ENCODE peak calls at places on chromosomes 13 and 19, in seven cellular contexts. D is frontal cortex; A is NCI-H748 treated with DMSO at 0.1 percent for 48 hours; B is neural progenitor cell; F is adipocyte; Q is renal cortical epithelial cell; U is naive thymus-derived CD8-positive, alpha-beta T cell. S is an unnamed sample.

GRCh38 chr13:54194233-54195024 is 1165.8 kb downstream of the OLFM4 start:
- DNase-seq in D (no peak), A (no peak), B (no peak), F (no peak), Q (no peak), U (no peak), S (no peak)

GRCh38 chr13:51814825-51815650 is 11.1 kb upstream of the DHRS12 start:
- DNase-seq in D (no peak), A (peak), B (peak), F (peak), Q (peak), U (peak), S (peak)

GRCh38 chr19:51712461-51713081 is 11.2 kb downstream of the HAS1 start:
- DNase-seq in D (no peak), A (no peak), B (peak), F (peak), Q (peak), U (no peak), S (peak)

GRCh38 chr19:45117167-45117594 is 24.2 kb downstream of the PPP1R37 start:
- DNase-seq in D (no peak), A (no peak), B (peak), F (no peak), Q (no peak), U (peak), S (no peak)

GRCh38 chr19:31332096-31332495 is 17.1 kb downstream of the TSHZ3 start:
- DNase-seq in D (no peak), A (no peak), B (no peak), F (peak), Q (no peak), U (no peak), S (no peak)

GRCh38 chr19:54554896-54555295 is 18.7 kb upstream of the LILRA2 start:
- DNase-seq in D (no peak), A (no peak), B (no peak), F (no peak), Q (no peak), U (no peak), S (no peak)

GRCh38 chr19:45691516-45692186 is at the start of gene SNRPD2:
- DNase-seq in D (peak), A (peak), B (peak), F (peak), Q (peak), U (peak), S (peak)

GRCh38 chr13:27200413-27201066 is 28.9 kb upstream of the USP12 start:
- DNase-seq in D (no peak), A (no peak), B (no peak), F (no peak), Q (peak), U (no peak), S (no peak)

GRCh38 chr19:39941615-39942507 is 7.4 kb upstream of the FCGBP start:
- DNase-seq in D (no peak), A (no peak), B (peak), F (no peak), Q (peak), U (peak), S (no peak)

GRCh38 chr13:113009743-113010509 is 40.9 kb downstream of the MCF2L start:
- DNase-seq in D (peak), A (no peak), B (no peak), F (no peak), Q (no peak), U (no peak), S (no peak)

GRCh38 chr13:76397413-76397812 is 488.8 kb downstream of the KCTD12 start:
- DNase-seq in D (no peak), A (no peak), B (no peak), F (no peak), Q (no peak), U (no peak), S (no peak)

GRCh38 chr13:32969516-32969941 is 46.7 kb upstream of the KL start:
- DNase-seq in D (no peak), A (no peak), B (no peak), F (peak), Q (peak), U (no peak), S (no peak)

GRCh38 chr19:2575734-2576481 is 100.0 kb downstream of the GADD45B start:
- DNase-seq in D (no peak), A (no peak), B (no peak), F (no peak), Q (peak), U (no peak), S (no peak)

GRCh38 chr13:50664961-50665360 is 178.5 kb downstream of the DLEU7 start:
- DNase-seq in D (no peak), A (no peak), B (no peak), F (no peak), Q (no peak), U (no peak), S (no peak)

GRCh38 chr19:16153582-16154336 is 10.3 kb downstream of the HSH2D start:
- DNase-seq in D (no peak), A (no peak), B (peak), F (no peak), Q (no peak), U (no peak), S (peak)

GRCh38 chr13:48563611-48564010 is 30.7 kb upstream of the RCBTB2 start:
- DNase-seq in D (no peak), A (no peak), B (no peak), F (no peak), Q (no peak), U (no peak), S (no peak)

GRCh38 chr19:18428837-18429674 is 8.9 kb downstream of the ISYNA1 start:
- DNase-seq in D (peak), A (peak), B (peak), F (peak), Q (no peak), U (peak), S (peak)

GRCh38 chr13:79270859-79271258 is 135.2 kb downstream of the RBM26 start:
- DNase-seq in D (no peak), A (no peak), B (no peak), F (no peak), Q (no peak), U (no peak), S (no peak)

GRCh38 chr13:67128148-67128547 is 102.0 kb downstream of the PCDH9 start:
- DNase-seq in D (no peak), A (no peak), B (no peak), F (no peak), Q (no peak), U (no peak), S (no peak)